ENCODE peak calls at places on chromosomes 12 and 14, in four cellular contexts. W is CD8-positive, alpha-beta T cell; K is HL-60; G is stimulated activated CD4-positive, alpha-beta T cell treated with anti-CD3 and anti-CD28 coated beads, Interleukin-2, amount 100 ng/mL, for 48 hours. S is an unnamed sample.

GRCh38 chr14:98210045-98210678 is 1061.8 kb downstream of the BCL11B start:
- DNase-seq in K (no peak), G (no peak), W (peak), S (no peak)

GRCh38 chr14:74948228-74949175 is 6.9 kb downstream of the PGF start:
- DNase-seq in W (no peak), K (no peak), G (no peak), S (no peak)

GRCh38 chr14:68734231-68734732 is 58.6 kb downstream of the ZFP36L1 start:
- DNase-seq in G (peak), W (peak), K (peak), S (peak)

GRCh38 chr14:70133461-70133860 is 55.3 kb downstream of the SLC8A3 start:
- DNase-seq in K (no peak), G (no peak), W (no peak), S (no peak)

GRCh38 chr12:122363782-122364181 is 58.7 kb downstream of the CLIP1 start:
- DNase-seq in G (no peak), K (no peak), W (no peak), S (no peak)

GRCh38 chr12:57175428-57176138 is 28.2 kb upstream of the LRP1-AS start:
- DNase-seq in W (peak), G (peak), K (peak), S (peak)

GRCh38 chr12:49505672-49506071 is 33.2 kb upstream of the KCNH3 start:
- DNase-seq in W (no peak), G (no peak), K (no peak), S (no peak)

GRCh38 chr12:78120866-78121590 is 290.3 kb downstream of the NAV3 start:
- DNase-seq in G (no peak), W (no peak), K (peak), S (no peak)

GRCh38 chr14:101226603-101227425 is 323.3 kb upstream of the RTL1 start:
- DNase-seq in W (no peak), K (no peak), G (no peak), S (no peak)

S was measured in CD14-positive monocyte.